ENCODE peak calls at places on chromosomes 7 and 10, in eight cellular contexts. P, W, M, L, T, Y, K and G are unnamed samples.

GRCh38 chr10:29486466-29486865 is 148.3 kb downstream of the SVIL start:
- DNase-seq in P (no peak), W (no peak), M (no peak), L (no peak), T (no peak), Y (peak; percentile 26), K (no peak), G (no peak)

GRCh38 chr10:132163278-132163765 is 23.4 kb upstream of the DPYSL4 start:
- DNase-seq in P (no peak), W (peak; percentile 30), M (no peak), L (no peak), T (peak; percentile 80), Y (peak; percentile 69), K (peak; percentile 90), G (no peak)

GRCh38 chr7:116354546-116355422 is 144.4 kb downstream of the TES start:
- DNase-seq in P (peak; percentile 100), W (peak; percentile 95), M (no peak), L (no peak), T (no peak), Y (no peak), K (no peak), G (peak; percentile 62)

GRCh38 chr10:97737770-97738265 is 890 bp downstream of the ZFYVE27 start:
- DNase-seq in P (no peak), W (no peak), M (no peak), L (no peak), T (no peak), Y (no peak), K (no peak), G (no peak)

GRCh38 chr7:20647908-20648776 is 32.7 kb downstream of the ABCB5 start:
- DNase-seq in P (no peak), W (peak; percentile 3), M (no peak), L (no peak), T (no peak), Y (no peak), K (peak; percentile 64), G (peak; percentile 70)

GRCh38 chr10:9911488-9911887 is 1106.2 kb upstream of the CELF2 start:
- DNase-seq in P (no peak), W (no peak), M (no peak), L (no peak), T (no peak), Y (no peak), K (no peak), G (no peak)

GRCh38 chr10:13450078-13450477 is 78.7 kb downstream of the BEND7 start:
- DNase-seq in P (peak; percentile 49), W (peak; percentile 60), M (no peak), L (no peak), T (no peak), Y (no peak), K (no peak), G (peak; percentile 49)

GRCh38 chr7:17408245-17408903 is 109.9 kb downstream of the AHR start:
- DNase-seq in P (peak; percentile 97), W (peak; percentile 98), M (no peak), L (no peak), T (no peak), Y (no peak), K (no peak), G (peak; percentile 92)

GRCh38 chr10:88542522-88542921 is 40.6 kb downstream of the RNLS start:
- DNase-seq in P (no peak), W (no peak), M (no peak), L (no peak), T (no peak), Y (no peak), K (no peak), G (peak; percentile 72)

GRCh38 chr7:75534727-75535307 is 42.7 kb downstream of the SPDYE5 start:
- DNase-seq in P (peak; percentile 74), W (peak; percentile 80), M (no peak), L (no peak), T (no peak), Y (no peak), K (no peak), G (peak; percentile 43)